ENCODE peak calls at places on chromosomes 3 and 15, in five cellular contexts. B, U, S, Y and T are unnamed samples.

GRCh38 chr3:134362670-134363380 is 11.4 kb downstream of the AMOTL2 start:
- DNase-seq in B (no peak), S (no peak), U (no peak), Y (no peak), T (no peak)

GRCh38 chr3:184739594-184740505 is 28.0 kb upstream of the MAGEF1 start:
- DNase-seq in U (no peak), B (no peak), S (peak; percentile 6), Y (no peak), T (no peak)

GRCh38 chr3:170493712-170494182 is 75.1 kb downstream of the CLDN11 start:
- DNase-seq in S (no peak), B (peak; percentile 94), Y (no peak), U (no peak), T (no peak)

GRCh38 chr3:171838218-171838720 is 4.9 kb upstream of the TMEM212 start:
- DNase-seq in Y (no peak), U (no peak), S (peak; percentile 52), B (peak; percentile 92), T (no peak)

GRCh38 chr3:108124337-108125150 is 33.7 kb upstream of the CD47 start:
- DNase-seq in Y (no peak), S (no peak), B (no peak), U (no peak), T (no peak)

GRCh38 chr3:37453393-37454391 is 279.3 kb upstream of the LRRFIP2 start:
- DNase-seq in U (peak; percentile 37), B (no peak), Y (no peak), S (peak; percentile 70), T (no peak)

GRCh38 chr15:69403611-69404010 is 10.5 kb upstream of the KIF23 start:
- DNase-seq in S (no peak), Y (peak; percentile 73), U (no peak), B (peak; percentile 91), T (peak; percentile 80)

GRCh38 chr3:181730364-181730763 is 18.6 kb downstream of the SOX2 start:
- DNase-seq in Y (no peak), U (no peak), B (no peak), S (no peak), T (no peak)

GRCh38 chr3:14587733-14588360 is 47.7 kb upstream of the GRIP2 start:
- DNase-seq in U (no peak), Y (peak; percentile 45), S (no peak), B (peak; percentile 79), T (no peak)

DNA sequence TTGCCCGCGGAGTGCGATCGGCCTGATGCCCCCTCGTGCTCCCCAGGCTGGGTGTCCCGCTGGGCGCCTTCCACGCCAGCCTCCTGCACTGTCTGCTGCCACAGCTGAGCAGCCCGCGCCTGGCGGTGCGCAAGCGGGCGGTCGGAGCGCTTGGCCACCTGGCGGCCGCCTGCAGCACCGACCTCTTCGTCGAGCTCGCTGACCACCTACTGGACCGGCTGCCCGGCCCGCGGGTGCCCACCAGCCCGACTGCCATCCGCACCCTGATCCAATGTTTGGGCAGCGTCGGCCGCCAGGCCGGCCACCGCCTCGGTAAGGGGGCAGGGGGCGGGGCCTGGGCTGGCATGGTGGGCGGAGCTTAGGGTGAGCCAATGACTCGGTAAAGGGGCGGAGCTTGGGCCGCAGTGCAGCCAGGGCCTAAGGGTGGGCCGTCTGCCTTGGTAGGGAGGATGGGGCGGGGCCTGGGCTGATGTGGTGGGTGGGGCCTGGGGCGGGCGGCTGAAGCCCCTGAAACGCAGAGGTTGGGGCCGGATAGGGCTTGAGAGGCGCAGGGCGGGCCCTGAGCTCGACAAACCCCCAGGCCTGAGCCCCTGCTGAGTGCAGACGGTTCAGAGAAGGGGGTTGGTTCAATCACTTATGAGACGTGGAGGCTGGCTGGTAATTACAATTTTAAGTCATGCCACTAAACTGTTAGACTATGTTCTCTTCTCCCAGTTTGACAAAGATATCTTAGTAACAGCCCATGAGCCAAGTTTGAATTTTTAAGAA is 13.7 kb downstream of the CAND2 start:
- DNase-seq in S (peak; percentile 96), B (peak; percentile 84), U (peak; percentile 99), Y (peak; percentile 50), T (peak; percentile 62)
- TF ChIP-seq CTCF in S (peak; percentile 61), B (peak; percentile 43), U (peak; percentile 60), Y (peak; percentile 78), T (peak; percentile 84)

DNA sequence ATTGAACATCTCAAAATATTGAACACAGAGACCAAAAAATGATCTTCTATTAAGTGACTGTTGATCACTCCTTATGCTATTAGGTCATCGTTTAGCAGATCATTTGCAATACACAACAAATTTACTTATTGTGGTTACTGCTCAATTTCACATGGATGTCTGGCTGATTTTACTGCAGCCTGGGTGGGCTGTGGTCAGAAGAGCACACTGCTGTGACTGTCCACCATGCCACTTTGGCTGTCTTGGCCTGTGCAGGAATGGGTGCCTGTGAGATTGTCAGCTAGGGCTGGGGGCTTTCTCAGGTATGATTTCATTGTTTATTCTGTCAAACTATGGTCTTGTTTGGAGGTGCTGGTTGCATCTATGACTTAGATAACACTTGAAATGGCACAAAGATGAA is 80.1 kb upstream of the LRTM1 start:
- DNase-seq in S (no peak), B (no peak), Y (no peak), U (no peak), T (no peak)
- TF ChIP-seq CTCF in S (no peak), B (no peak), Y (no peak), U (no peak), T (no peak)

DNA sequence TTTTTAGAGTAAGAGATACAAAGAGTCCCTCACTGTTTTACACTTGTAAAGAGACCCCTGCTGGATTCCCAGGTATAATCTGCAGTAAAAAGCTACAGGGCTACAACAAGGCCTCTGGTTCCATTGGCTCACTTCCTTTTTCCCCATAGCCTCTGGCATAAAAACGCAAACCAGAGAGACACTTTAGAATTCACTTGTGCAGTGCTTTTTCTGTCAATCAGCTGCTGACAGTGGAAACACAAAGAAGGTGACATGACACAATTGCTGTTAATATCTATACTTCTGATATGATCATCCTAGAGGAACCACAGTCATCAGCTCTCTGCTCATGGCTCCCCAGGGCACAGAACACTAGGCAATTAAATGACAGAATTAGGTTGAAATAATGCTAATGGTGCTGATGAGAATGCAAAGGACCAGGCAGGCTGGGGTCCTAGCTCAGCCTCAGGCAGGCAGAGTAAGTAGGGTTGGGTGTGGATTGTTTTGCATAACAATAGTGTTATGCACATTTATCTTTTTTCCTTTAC is 667.9 kb upstream of the CFAP20DC start:
- DNase-seq in B (no peak), U (no peak), Y (no peak), S (no peak), T (no peak)
- TF ChIP-seq CTCF in B (no peak), U (no peak), Y (no peak), S (no peak), T (no peak)

DNA sequence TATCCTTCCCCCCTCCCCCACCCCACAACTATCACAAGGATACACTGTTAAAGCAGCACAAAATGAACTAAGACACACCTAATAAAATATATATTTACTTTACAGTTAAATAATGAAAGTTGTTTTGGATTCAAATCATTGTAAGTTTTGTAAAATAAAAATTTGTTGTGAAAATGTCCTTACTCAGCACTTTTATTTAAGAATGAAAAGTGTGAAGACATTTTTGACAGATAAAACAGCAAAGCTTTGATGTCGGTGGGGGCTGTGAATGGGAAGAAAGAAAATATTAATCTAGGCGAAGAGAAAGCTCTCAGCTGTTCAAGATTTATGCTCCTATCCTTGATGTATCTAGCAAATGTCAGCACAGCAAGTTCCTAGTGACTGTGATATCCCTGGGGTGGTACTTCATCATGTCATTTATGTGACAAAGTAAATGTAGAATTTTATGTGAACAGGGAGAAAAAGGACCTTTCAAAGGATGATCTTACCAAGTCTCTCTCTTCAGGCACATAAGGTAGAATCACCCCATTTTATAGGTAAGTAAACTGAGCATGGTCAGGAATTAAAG is 216.4 kb downstream of the ROBO1 start:
- DNase-seq in U (no peak), B (no peak), S (no peak), Y (no peak), T (no peak)
- TF ChIP-seq CTCF in U (no peak), B (no peak), S (no peak), Y (no peak), T (no peak)

GRCh38 chr3:190249414-190249813 is 72.8 kb downstream of the CLDN1 start:
- DNase-seq in Y (no peak), U (no peak), B (no peak), S (no peak), T (no peak)
- TF ChIP-seq CTCF in Y (no peak), U (no peak), B (no peak), S (no peak), T (no peak)

GRCh38 chr3:27666708-27667107 is 55.4 kb downstream of the EOMES start:
- DNase-seq in B (peak; percentile 78), U (peak; percentile 32), Y (peak; percentile 46), S (peak; percentile 92), T (peak; percentile 90)
- TF ChIP-seq CTCF in B (no peak), U (no peak), Y (no peak), S (no peak), T (peak; percentile 28)

GRCh38 chr3:62662680-62663079 is 212.5 kb downstream of the CADPS start:
- DNase-seq in B (no peak), Y (no peak), S (no peak), U (no peak), T (no peak)

GRCh38 chr3:62655319-62656063 is 219.7 kb downstream of the CADPS start:
- DNase-seq in Y (no peak), B (no peak), U (no peak), S (no peak), T (no peak)

GRCh38 chr3:62653806-62654205 is 221.4 kb downstream of the CADPS start:
- DNase-seq in S (no peak), U (no peak), Y (no peak), B (no peak), T (no peak)

GRCh38 chr3:62659660-62660059 is 215.6 kb downstream of the CADPS start:
- DNase-seq in S (no peak), U (no peak), Y (no peak), B (no peak), T (no peak)
- TF ChIP-seq CTCF in S (no peak), U (no peak), Y (no peak), B (peak; percentile 10), T (no peak)